ENCODE peak calls at places on chromosomes 13 and 19, in eight cellular contexts. One of them, this sample, is unnamed.

GRCh38 chr13:111956261-111957151 is 110.4 kb upstream of the SOX1 start:
- DNase-seq in D721Med: no peak
- DNase-seq in astrocyte: no peak
- DNase-seq in LoVo: no peak
- DNase-seq in testis: no peak
- DNase-seq in cardiac muscle cell: no peak
- DNase-seq in A172: no peak
- DNase-seq in GM04504: no peak
- DNase-seq in this sample: no peak

GRCh38 chr13:33069365-33069764 is 53.1 kb downstream of the KL start:
- DNase-seq in D721Med: no peak
- DNase-seq in astrocyte: no peak
- DNase-seq in LoVo: no peak
- DNase-seq in testis: no peak
- DNase-seq in cardiac muscle cell: no peak
- DNase-seq in A172: no peak
- DNase-seq in GM04504: no peak
- DNase-seq in this sample: no peak

GRCh38 chr13:88031980-88032562 is 360.9 kb downstream of the SLITRK5 start:
- DNase-seq in D721Med: no peak
- DNase-seq in astrocyte: peak
- DNase-seq in LoVo: no peak
- DNase-seq in testis: no peak
- DNase-seq in cardiac muscle cell: peak
- DNase-seq in A172: peak
- DNase-seq in GM04504: peak
- DNase-seq in this sample: no peak

GRCh38 chr13:41455725-41456419 is 1.5 kb upstream of the RGCC start:
- DNase-seq in D721Med: no peak
- DNase-seq in astrocyte: no peak
- DNase-seq in LoVo: no peak
- DNase-seq in testis: no peak
- DNase-seq in cardiac muscle cell: no peak
- DNase-seq in A172: no peak
- DNase-seq in GM04504: no peak
- DNase-seq in this sample: no peak

GRCh38 chr19:44737238-44738160 is 11.0 kb upstream of the BCL3 start:
- DNase-seq in D721Med: no peak
- DNase-seq in astrocyte: peak
- DNase-seq in LoVo: no peak
- DNase-seq in testis: no peak
- DNase-seq in cardiac muscle cell: peak
- DNase-seq in A172: no peak
- DNase-seq in GM04504: no peak
- DNase-seq in this sample: no peak

GRCh38 chr19:14407889-14408640 is 11.1 kb downstream of the DDX39A start:
- DNase-seq in D721Med: no peak
- DNase-seq in astrocyte: no peak
- DNase-seq in LoVo: no peak
- DNase-seq in testis: no peak
- DNase-seq in cardiac muscle cell: no peak
- DNase-seq in A172: no peak
- DNase-seq in GM04504: no peak
- DNase-seq in this sample: no peak

GRCh38 chr13:55244991-55245644 is 1895.6 kb upstream of the PRR20A start:
- DNase-seq in D721Med: no peak
- DNase-seq in astrocyte: no peak
- DNase-seq in LoVo: peak
- DNase-seq in testis: no peak
- DNase-seq in cardiac muscle cell: no peak
- DNase-seq in A172: no peak
- DNase-seq in GM04504: no peak
- DNase-seq in this sample: no peak

GRCh38 chr19:1446713-1447564 is 3.0 kb upstream of the APC2 start:
- DNase-seq in D721Med: no peak
- DNase-seq in astrocyte: no peak
- DNase-seq in LoVo: no peak
- DNase-seq in testis: no peak
- DNase-seq in cardiac muscle cell: no peak
- DNase-seq in A172: no peak
- DNase-seq in GM04504: no peak
- DNase-seq in this sample: no peak

GRCh38 chr19:7288977-7289376 is 5.2 kb downstream of the INSR start:
- DNase-seq in D721Med: no peak
- DNase-seq in astrocyte: no peak
- DNase-seq in LoVo: no peak
- DNase-seq in testis: no peak
- DNase-seq in cardiac muscle cell: no peak
- DNase-seq in A172: no peak
- DNase-seq in GM04504: no peak
- DNase-seq in this sample: no peak

GRCh38 chr13:75787249-75787940 is 151.3 kb downstream of the LMO7 start:
- DNase-seq in D721Med: no peak
- DNase-seq in astrocyte: peak
- DNase-seq in LoVo: no peak
- DNase-seq in testis: no peak
- DNase-seq in cardiac muscle cell: peak
- DNase-seq in A172: peak
- DNase-seq in GM04504: no peak
- DNase-seq in this sample: no peak

GRCh38 chr19:9917322-9917721 is 19.0 kb downstream of the OLFM2 start:
- DNase-seq in D721Med: peak
- DNase-seq in astrocyte: no peak
- DNase-seq in LoVo: no peak
- DNase-seq in testis: peak
- DNase-seq in cardiac muscle cell: peak
- DNase-seq in A172: peak
- DNase-seq in GM04504: no peak
- DNase-seq in this sample: no peak

GRCh38 chr13:23480324-23480723 is 46.8 kb upstream of the SACS start:
- DNase-seq in D721Med: no peak
- DNase-seq in astrocyte: no peak
- DNase-seq in LoVo: no peak
- DNase-seq in testis: no peak
- DNase-seq in cardiac muscle cell: no peak
- DNase-seq in A172: no peak
- DNase-seq in GM04504: no peak
- DNase-seq in this sample: no peak

GRCh38 chr13:62418872-62419271 is 1003.2 kb upstream of the PCDH20 start:
- DNase-seq in D721Med: no peak
- DNase-seq in astrocyte: no peak
- DNase-seq in LoVo: no peak
- DNase-seq in testis: no peak
- DNase-seq in cardiac muscle cell: peak
- DNase-seq in A172: no peak
- DNase-seq in GM04504: no peak
- DNase-seq in this sample: no peak

GRCh38 chr19:35846038-35846668 is 6.2 kb downstream of the NPHS1 start:
- DNase-seq in D721Med: no peak
- DNase-seq in astrocyte: no peak
- DNase-seq in LoVo: no peak
- DNase-seq in testis: no peak
- DNase-seq in cardiac muscle cell: no peak
- DNase-seq in A172: no peak
- DNase-seq in GM04504: no peak
- DNase-seq in this sample: no peak

GRCh38 chr19:2983351-2984195 is 6.2 kb downstream of the TLE6 start:
- DNase-seq in D721Med: no peak
- DNase-seq in astrocyte: peak
- DNase-seq in LoVo: no peak
- DNase-seq in testis: peak
- DNase-seq in cardiac muscle cell: peak
- DNase-seq in A172: peak
- DNase-seq in GM04504: peak
- DNase-seq in this sample: peak